ENCODE peak calls at places on chromosome X, in seven cellular contexts. One of them, this sample, is unnamed.

GRCh38 chrX:120560405-120560841 is 339 bp downstream of the CUL4B start:
- DNase-seq in transverse colon: peak; percentile 43
- DNase-seq in esophagus squamous epithelium: no peak
- DNase-seq in heart left ventricle: peak; percentile 32
- DNase-seq in body of pancreas: peak; percentile 26
- DNase-seq in upper lobe of left lung: peak; percentile 26
- DNase-seq in breast epithelium: no peak
- DNase-seq in this sample: no peak

GRCh38 chrX:12701625-12702024 is 89.6 kb upstream of the PRPS2 start:
- DNase-seq in transverse colon: peak; percentile 42
- DNase-seq in esophagus squamous epithelium: no peak
- DNase-seq in heart left ventricle: peak; percentile 40
- DNase-seq in body of pancreas: peak; percentile 70
- DNase-seq in upper lobe of left lung: peak; percentile 58
- DNase-seq in breast epithelium: peak; percentile 55
- DNase-seq in this sample: peak; percentile 43

GRCh38 chrX:108036298-108036973 is 8.4 kb upstream of the VSIG1 start:
- DNase-seq in transverse colon: no peak
- DNase-seq in esophagus squamous epithelium: no peak
- DNase-seq in heart left ventricle: no peak
- DNase-seq in body of pancreas: no peak
- DNase-seq in upper lobe of left lung: no peak
- DNase-seq in breast epithelium: no peak
- DNase-seq in this sample: no peak

GRCh38 chrX:95629737-95630136 is 1054.9 kb upstream of the DIAPH2 start:
- DNase-seq in transverse colon: no peak
- DNase-seq in esophagus squamous epithelium: no peak
- DNase-seq in heart left ventricle: no peak
- DNase-seq in body of pancreas: no peak
- DNase-seq in upper lobe of left lung: no peak
- DNase-seq in breast epithelium: no peak
- DNase-seq in this sample: no peak

GRCh38 chrX:85109235-85109634 is 105.6 kb downstream of the APOOL start:
- DNase-seq in transverse colon: no peak
- DNase-seq in esophagus squamous epithelium: no peak
- DNase-seq in heart left ventricle: no peak
- DNase-seq in body of pancreas: peak; percentile 17
- DNase-seq in upper lobe of left lung: no peak
- DNase-seq in breast epithelium: no peak
- DNase-seq in this sample: no peak

GRCh38 chrX:136196691-136197155 is 49.4 kb downstream of the FHL1 start:
- DNase-seq in transverse colon: no peak
- DNase-seq in esophagus squamous epithelium: no peak
- DNase-seq in heart left ventricle: no peak
- DNase-seq in body of pancreas: no peak
- DNase-seq in upper lobe of left lung: no peak
- DNase-seq in breast epithelium: no peak
- DNase-seq in this sample: no peak

GRCh38 chrX:49073641-49074575 is at the start of gene PRAF2:
- DNase-seq in transverse colon: peak; percentile 94
- DNase-seq in esophagus squamous epithelium: peak; percentile 60
- DNase-seq in heart left ventricle: peak; percentile 94
- DNase-seq in body of pancreas: peak; percentile 88
- DNase-seq in upper lobe of left lung: peak; percentile 94
- DNase-seq in breast epithelium: peak; percentile 89
- DNase-seq in this sample: peak; percentile 92

GRCh38 chrX:10833299-10834169 is 213.1 kb upstream of the MID1 start:
- DNase-seq in transverse colon: peak; percentile 70
- DNase-seq in esophagus squamous epithelium: no peak
- DNase-seq in heart left ventricle: no peak
- DNase-seq in body of pancreas: peak; percentile 27
- DNase-seq in upper lobe of left lung: peak; percentile 55
- DNase-seq in breast epithelium: peak; percentile 50
- DNase-seq in this sample: peak; percentile 31

GRCh38 chrX:120840826-120841225 is 34.8 kb downstream of the CT47B1 start:
- DNase-seq in transverse colon: no peak
- DNase-seq in esophagus squamous epithelium: no peak
- DNase-seq in heart left ventricle: no peak
- DNase-seq in body of pancreas: no peak
- DNase-seq in upper lobe of left lung: no peak
- DNase-seq in breast epithelium: no peak
- DNase-seq in this sample: no peak

GRCh38 chrX:11591712-11592351 is 73.9 kb downstream of the ARHGAP6 start:
- DNase-seq in transverse colon: no peak
- DNase-seq in esophagus squamous epithelium: no peak
- DNase-seq in heart left ventricle: no peak
- DNase-seq in body of pancreas: no peak
- DNase-seq in upper lobe of left lung: no peak
- DNase-seq in breast epithelium: no peak
- DNase-seq in this sample: no peak

GRCh38 chrX:11371106-11371505 is 77.9 kb downstream of the AMELX start:
- DNase-seq in transverse colon: no peak
- DNase-seq in esophagus squamous epithelium: no peak
- DNase-seq in heart left ventricle: no peak
- DNase-seq in body of pancreas: no peak
- DNase-seq in upper lobe of left lung: no peak
- DNase-seq in breast epithelium: no peak
- DNase-seq in this sample: no peak

DNA sequence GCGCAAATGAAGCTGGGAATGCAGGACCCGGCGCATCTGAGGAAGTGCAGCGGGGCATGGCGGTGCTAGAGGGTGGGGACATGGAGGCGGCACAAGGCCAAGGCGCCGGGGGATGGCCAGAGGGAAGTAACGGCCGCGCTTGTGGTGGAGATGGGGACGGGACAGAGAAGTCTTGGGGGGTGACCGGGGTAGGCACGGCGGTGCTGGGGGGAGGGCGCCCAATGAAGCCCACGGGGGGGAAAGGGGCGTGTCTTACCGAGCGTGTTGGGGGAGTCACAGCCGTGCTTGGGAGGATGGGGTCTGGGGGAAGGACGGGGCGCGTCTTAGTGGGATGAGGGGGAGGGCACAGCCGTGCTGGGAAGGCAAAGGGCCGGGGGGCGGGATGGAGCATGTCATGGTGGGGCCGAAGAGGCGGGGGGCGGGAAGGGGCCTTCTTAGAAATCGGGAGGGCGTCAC is 984 bp downstream of the ARSD start:
- DNase-seq in transverse colon: peak; percentile 53
- DNase-seq in esophagus squamous epithelium: peak; percentile 19
- DNase-seq in heart left ventricle: peak; percentile 64
- DNase-seq in body of pancreas: peak; percentile 41
- DNase-seq in upper lobe of left lung: peak; percentile 65
- DNase-seq in breast epithelium: peak; percentile 52
- DNase-seq in this sample: peak; percentile 84
- TF ChIP-seq POLR2A in transverse colon: no peak
- TF ChIP-seq POLR2A in esophagus squamous epithelium: no peak
- TF ChIP-seq POLR2A in heart left ventricle: no peak
- TF ChIP-seq POLR2A in body of pancreas: no peak
- TF ChIP-seq POLR2A in upper lobe of left lung: no peak
- TF ChIP-seq POLR2A in breast epithelium: no peak
- TF ChIP-seq POLR2A in this sample: no peak

DNA sequence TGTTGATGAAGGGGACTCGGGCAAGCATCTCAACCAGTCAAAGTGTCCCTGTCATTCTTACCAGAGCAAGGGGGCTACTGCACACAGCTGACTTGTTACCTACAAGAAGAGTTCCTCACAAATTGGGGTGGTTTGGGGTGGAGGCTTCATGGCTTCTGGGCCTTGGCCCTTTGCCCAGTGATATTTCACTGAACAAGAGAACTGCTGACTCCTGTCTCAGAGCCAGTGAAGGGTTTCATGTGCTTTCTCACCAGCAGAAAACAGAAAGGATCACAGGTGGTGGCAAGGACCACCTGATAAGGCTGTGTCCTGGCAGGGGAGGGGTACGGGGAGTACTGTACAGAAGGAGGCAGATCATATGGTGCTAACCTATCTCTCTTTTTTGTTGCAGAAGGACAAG is 53.5 kb downstream of the DLG3 start:
- DNase-seq in transverse colon: no peak
- DNase-seq in esophagus squamous epithelium: no peak
- DNase-seq in heart left ventricle: no peak
- DNase-seq in body of pancreas: no peak
- DNase-seq in upper lobe of left lung: no peak
- DNase-seq in breast epithelium: no peak
- DNase-seq in this sample: no peak
- H3K36me3 ChIP-seq in transverse colon: no peaks in the 10 kb centered on the region
- H3K36me3 ChIP-seq in esophagus squamous epithelium: peaks cover 5% of the 10 kb centered on the region
- H3K36me3 ChIP-seq in heart left ventricle: peaks cover 63% of the 10 kb centered on the region
- H3K36me3 ChIP-seq in body of pancreas: peaks cover 4% of the 10 kb centered on the region
- H3K36me3 ChIP-seq in upper lobe of left lung: no peaks in the 10 kb centered on the region
- H3K36me3 ChIP-seq in breast epithelium: no peaks in the 10 kb centered on the region
- H3K36me3 ChIP-seq in this sample: no peaks in the 10 kb centered on the region

GRCh38 chrX:23434356-23434884 is 99.8 kb downstream of the PTCHD1 start:
- DNase-seq in transverse colon: peak; percentile 46
- DNase-seq in esophagus squamous epithelium: no peak
- DNase-seq in heart left ventricle: peak; percentile 79
- DNase-seq in body of pancreas: peak; percentile 62
- DNase-seq in upper lobe of left lung: peak; percentile 77
- DNase-seq in breast epithelium: peak; percentile 63
- DNase-seq in this sample: no peak

GRCh38 chrX:23435108-23435507 is 100.5 kb downstream of the PTCHD1 start:
- DNase-seq in transverse colon: no peak
- DNase-seq in esophagus squamous epithelium: no peak
- DNase-seq in heart left ventricle: no peak
- DNase-seq in body of pancreas: no peak
- DNase-seq in upper lobe of left lung: no peak
- DNase-seq in breast epithelium: no peak
- DNase-seq in this sample: no peak

GRCh38 chrX:23436875-23437274 is 102.2 kb downstream of the PTCHD1 start:
- DNase-seq in transverse colon: no peak
- DNase-seq in esophagus squamous epithelium: no peak
- DNase-seq in heart left ventricle: no peak
- DNase-seq in body of pancreas: no peak
- DNase-seq in upper lobe of left lung: no peak
- DNase-seq in breast epithelium: no peak
- DNase-seq in this sample: no peak

DNA sequence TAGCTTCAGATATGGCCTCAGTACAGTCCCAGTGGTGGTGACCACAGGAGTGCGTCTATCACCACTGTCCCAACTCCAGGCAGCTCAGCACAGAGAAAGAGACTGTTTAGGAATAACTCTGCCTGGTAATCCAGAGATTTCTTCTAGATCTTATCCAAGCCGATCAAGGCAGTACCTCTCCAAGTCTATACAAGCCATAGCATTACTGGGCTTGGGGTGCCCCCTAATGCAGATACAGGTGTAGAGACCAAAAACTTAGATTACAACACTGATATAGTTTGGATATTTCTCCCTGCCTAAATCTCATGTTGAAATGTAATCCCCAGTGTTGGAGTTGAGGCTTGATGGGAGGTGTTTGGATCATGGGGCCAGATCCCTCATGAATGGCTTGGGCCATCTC is 100.9 kb downstream of the PTCHD1 start:
- DNase-seq in transverse colon: no peak
- DNase-seq in esophagus squamous epithelium: no peak
- DNase-seq in heart left ventricle: no peak
- DNase-seq in body of pancreas: no peak
- DNase-seq in upper lobe of left lung: no peak
- DNase-seq in breast epithelium: no peak
- DNase-seq in this sample: no peak
- TF ChIP-seq CTCF in transverse colon: no peak
- TF ChIP-seq CTCF in esophagus squamous epithelium: no peak
- TF ChIP-seq CTCF in heart left ventricle: no peak
- TF ChIP-seq CTCF in body of pancreas: no peak
- TF ChIP-seq CTCF in upper lobe of left lung: no peak
- TF ChIP-seq CTCF in breast epithelium: no peak
- TF ChIP-seq CTCF in this sample: no peak

DNA sequence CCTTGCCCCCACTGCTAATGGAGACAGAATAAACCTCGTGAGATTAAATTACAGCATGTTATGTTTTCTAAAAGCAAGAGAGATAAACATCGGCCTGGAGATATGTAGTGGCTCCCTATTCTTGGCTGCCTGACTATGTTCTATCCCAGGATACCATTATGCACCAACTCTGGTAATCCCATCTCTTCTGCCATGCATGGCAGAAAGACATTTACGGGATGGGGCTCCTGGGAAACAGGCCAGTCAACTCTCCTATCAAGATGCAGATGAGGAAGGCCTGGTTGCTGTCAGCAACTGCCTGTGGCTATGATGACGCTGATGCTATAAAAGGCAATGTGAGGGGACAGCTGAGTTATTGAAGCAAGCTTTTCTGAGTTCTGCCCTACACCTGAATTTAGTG is 166.2 kb upstream of the VCX3A start:
- DNase-seq in transverse colon: no peak
- DNase-seq in esophagus squamous epithelium: no peak
- DNase-seq in heart left ventricle: no peak
- DNase-seq in body of pancreas: no peak
- DNase-seq in upper lobe of left lung: no peak
- DNase-seq in breast epithelium: no peak
- DNase-seq in this sample: no peak
- TF ChIP-seq POLR2A in transverse colon: no peak
- TF ChIP-seq POLR2A in esophagus squamous epithelium: no peak
- TF ChIP-seq POLR2A in heart left ventricle: no peak
- TF ChIP-seq POLR2A in body of pancreas: no peak
- TF ChIP-seq POLR2A in upper lobe of left lung: no peak
- TF ChIP-seq POLR2A in breast epithelium: no peak
- TF ChIP-seq POLR2A in this sample: no peak

DNA sequence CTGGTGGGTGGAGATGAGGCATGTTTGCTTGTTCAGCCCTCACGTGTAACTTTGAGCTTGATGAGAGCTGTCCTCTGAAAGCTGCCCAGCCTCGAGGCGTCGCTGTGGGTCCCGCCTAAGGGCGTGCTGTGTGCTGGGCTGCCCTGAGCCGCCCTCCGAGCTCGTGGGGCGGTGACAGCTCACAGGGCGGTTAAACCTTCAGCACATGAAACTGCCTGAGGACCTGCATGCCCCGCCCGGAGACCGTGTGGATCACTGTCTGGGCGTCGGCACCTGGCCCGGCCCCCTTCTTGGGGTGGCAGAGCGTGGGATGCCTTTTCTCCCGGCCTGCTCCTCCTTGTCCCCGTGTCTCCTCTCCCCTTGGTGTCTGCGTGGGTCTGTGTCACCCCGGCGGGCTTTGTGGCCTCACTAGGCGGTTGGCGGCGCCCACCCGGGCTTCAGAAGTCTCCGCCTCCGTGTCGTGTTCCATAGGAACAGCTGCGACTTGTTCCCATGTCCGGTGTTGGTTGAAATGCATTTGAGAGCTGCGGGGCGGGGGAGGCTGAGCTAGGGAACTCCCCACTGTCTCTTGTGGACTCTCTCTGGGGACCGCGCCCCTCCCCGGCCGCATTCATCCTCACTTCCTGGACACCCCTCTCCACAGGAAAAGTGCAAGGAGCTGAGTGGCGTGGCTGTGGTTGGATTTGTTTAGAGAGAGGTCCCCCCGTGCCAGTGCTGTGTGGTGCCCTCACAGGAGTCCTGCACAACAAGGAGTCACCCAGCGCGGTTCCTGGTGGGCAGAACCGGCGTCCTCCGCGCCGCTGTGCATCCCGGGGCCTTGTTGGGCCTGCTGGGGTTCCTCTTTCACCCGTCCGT is 6.8 kb downstream of the AKAP17A start:
- DNase-seq in transverse colon: no peak
- DNase-seq in esophagus squamous epithelium: no peak
- DNase-seq in heart left ventricle: no peak
- DNase-seq in body of pancreas: no peak
- DNase-seq in upper lobe of left lung: no peak
- DNase-seq in breast epithelium: no peak
- DNase-seq in this sample: no peak
- H3K36me3 ChIP-seq in transverse colon: no peaks in the 10 kb centered on the region
- H3K36me3 ChIP-seq in esophagus squamous epithelium: peaks cover 85% of the 10 kb centered on the region
- H3K36me3 ChIP-seq in heart left ventricle: peaks cover 94% of the 10 kb centered on the region
- H3K36me3 ChIP-seq in body of pancreas: peaks cover 39% of the 10 kb centered on the region
- H3K36me3 ChIP-seq in upper lobe of left lung: peaks cover 100% of the 10 kb centered on the region
- H3K36me3 ChIP-seq in breast epithelium: peaks cover 50% of the 10 kb centered on the region
- H3K36me3 ChIP-seq in this sample: peaks cover 86% of the 10 kb centered on the region

This sample was measured in right lobe of liver.